ENCODE peak calls at places on chromosomes 1 and 21, in nine cellular contexts. A is effector memory CD4-positive, alpha-beta T cell; P is NCI-H345; K is activated T-cell treated with anti-CD3 and anti-CD28 coated beads for 4 hours; R is tibial artery; N is NCI-H524; H is bronchial epithelial cell; F is T47D; O is Daoy. G is an unnamed sample.

GRCh38 chr21:38661296-38662223 is 144.2 kb upstream of the ETS2 start:
- DNase-seq in H (no peak), F (peak; percentile 6), O (peak; percentile 71), A (no peak), N (no peak), P (no peak), R (peak; percentile 80), K (no peak), G (peak; percentile 20)

GRCh38 chr1:243325305-243325890 is 69.6 kb downstream of the SDCCAG8 start:
- DNase-seq in N (no peak), K (peak; percentile 6), O (peak; percentile 55), R (no peak), H (peak; percentile 62), A (no peak), P (peak; percentile 54), F (peak; percentile 70), G (peak; percentile 77)

GRCh38 chr1:5920201-5920600 is 72.0 kb downstream of the NPHP4 start:
- DNase-seq in N (no peak), F (no peak), P (no peak), K (no peak), R (peak; percentile 57), H (no peak), A (no peak), O (no peak), G (no peak)

GRCh38 chr1:46673749-46674182 is 2.1 kb downstream of the TEX38 start:
- DNase-seq in F (no peak), H (no peak), O (peak; percentile 37), K (peak; percentile 5), R (no peak), A (no peak), P (no peak), N (no peak), G (no peak)

GRCh38 chr1:53135735-53136114 is 6.7 kb downstream of the SLC1A7 start:
- DNase-seq in H (peak; percentile 7), O (peak; percentile 60), N (no peak), R (no peak), P (no peak), A (no peak), F (no peak), K (no peak), G (peak; percentile 54)

GRCh38 chr1:19644422-19644760 is 280 bp downstream of the NBL1 start:
- DNase-seq in F (no peak), R (no peak), P (no peak), H (no peak), O (no peak), A (no peak), N (no peak), K (no peak), G (no peak)

GRCh38 chr1:156805766-156806511 is 10.7 kb downstream of the SH2D2A start:
- DNase-seq in P (no peak), F (peak; percentile 62), A (no peak), O (no peak), N (peak; percentile 58), H (peak; percentile 56), K (no peak), R (peak; percentile 45), G (peak; percentile 73)

GRCh38 chr1:106526650-106527049 is 529.8 kb upstream of the PRMT6 start:
- DNase-seq in R (no peak), N (no peak), A (no peak), P (no peak), F (no peak), H (peak; percentile 89), K (no peak), O (peak; percentile 21), G (no peak)

GRCh38 chr1:18109756-18110597 is 2.4 kb downstream of the IGSF21 start:
- DNase-seq in O (peak; percentile 59), P (peak; percentile 38), K (no peak), F (peak; percentile 28), N (no peak), A (no peak), R (peak; percentile 75), H (no peak), G (peak; percentile 88)

GRCh38 chr21:34887729-34888568 is 161.2 kb downstream of the RUNX1 start:
- DNase-seq in R (peak; percentile 88), H (peak; percentile 93), P (peak; percentile 76), A (peak; percentile 80), O (peak; percentile 98), K (peak; percentile 84), N (peak; percentile 17), F (peak; percentile 76), G (peak; percentile 53)

GRCh38 chr1:10515627-10516026 is 40.9 kb downstream of the PEX14 start:
- DNase-seq in O (no peak), P (no peak), H (peak; percentile 67), A (no peak), N (no peak), K (no peak), R (no peak), F (no peak), G (no peak)

GRCh38 chr1:52056110-52056936 is at the start of gene BTF3L4:
- DNase-seq in F (peak; percentile 93), P (peak; percentile 97), N (peak; percentile 85), H (peak; percentile 82), O (peak; percentile 97), A (peak; percentile 80), R (peak; percentile 97), K (peak; percentile 85), G (peak; percentile 99)

GRCh38 chr1:166489670-166490436 is 323.1 kb upstream of the FAM78B start:
- DNase-seq in R (no peak), F (peak; percentile 60), P (peak; percentile 33), O (peak; percentile 85), H (peak; percentile 32), N (no peak), A (peak; percentile 32), K (peak; percentile 25), G (no peak)

GRCh38 chr1:30325085-30325935 is 398.1 kb downstream of the MATN1 start:
- DNase-seq in A (no peak), P (no peak), H (no peak), N (no peak), F (no peak), K (no peak), R (peak; percentile 51), O (no peak), G (no peak)

GRCh38 chr1:16614361-16615252 is 1.2 kb upstream of the NBPF1 start:
- DNase-seq in N (no peak), R (peak; percentile 66), F (no peak), O (no peak), P (no peak), H (no peak), A (no peak), K (no peak), G (peak; percentile 55)

GRCh38 chr1:160398823-160399222 is 1.5 kb upstream of the VANGL2 start:
- DNase-seq in A (no peak), F (no peak), R (no peak), N (no peak), P (no peak), H (peak; percentile 83), K (no peak), O (no peak), G (no peak)

GRCh38 chr1:153310526-153310925 is 2.2 kb downstream of the PGLYRP3 start:
- DNase-seq in K (no peak), P (no peak), A (no peak), H (no peak), N (no peak), F (no peak), R (peak; percentile 44), O (no peak), G (no peak)

GRCh38 chr21:39860600-39860999 is 6.6 kb upstream of the PCP4 start:
- DNase-seq in O (no peak), K (no peak), F (no peak), P (no peak), R (no peak), H (no peak), A (no peak), N (no peak), G (no peak)

GRCh38 chr1:208791458-208791857 is 547.3 kb upstream of the PLXNA2 start:
- DNase-seq in F (no peak), N (no peak), P (no peak), O (no peak), H (peak; percentile 49), K (no peak), A (no peak), R (no peak), G (no peak)

GRCh38 chr1:234345237-234345636 is 28.0 kb upstream of the COA6 start:
- DNase-seq in P (no peak), N (no peak), A (no peak), R (no peak), K (no peak), F (no peak), O (no peak), H (no peak), G (no peak)

GRCh38 chr1:201191723-201192477 is 1.3 kb downstream of the IGFN1 start:
- DNase-seq in A (no peak), O (peak; percentile 93), P (no peak), H (peak; percentile 97), R (no peak), N (no peak), K (no peak), F (no peak), G (no peak)

GRCh38 chr1:99963041-99963795 is 6.6 kb upstream of the SLC35A3 start:
- DNase-seq in P (no peak), A (no peak), F (no peak), H (peak; percentile 76), N (no peak), O (peak; percentile 53), R (no peak), K (no peak), G (no peak)

GRCh38 chr1:17629460-17629859 is 90.0 kb downstream of the ARHGEF10L start:
- DNase-seq in F (no peak), A (no peak), R (no peak), K (no peak), N (no peak), H (no peak), O (no peak), P (no peak), G (peak; percentile 15)

GRCh38 chr1:66292944-66293343 is 241.0 kb upstream of the SGIP1 start:
- DNase-seq in K (no peak), H (no peak), A (no peak), R (no peak), N (no peak), F (no peak), P (no peak), O (no peak), G (no peak)

GRCh38 chr1:85258536-85259117 is 835 bp downstream of the C1orf52 start:
- DNase-seq in O (no peak), N (no peak), F (peak; percentile 8), A (no peak), H (no peak), K (no peak), R (no peak), P (no peak), G (no peak)

GRCh38 chr1:21655748-21656147 is 13.4 kb downstream of the RAP1GAP start:
- DNase-seq in O (peak; percentile 75), N (no peak), F (peak; percentile 67), H (peak; percentile 71), K (no peak), R (no peak), P (no peak), A (no peak), G (peak; percentile 65)

GRCh38 chr1:185441608-185442007 is 124.6 kb upstream of the IVNS1ABP start:
- DNase-seq in K (no peak), O (peak; percentile 90), A (no peak), F (peak; percentile 35), P (no peak), H (peak; percentile 91), R (no peak), N (no peak), G (peak; percentile 34)

GRCh38 chr1:53025034-53025777 is 36.8 kb upstream of the PODN start:
- DNase-seq in O (peak; percentile 44), F (no peak), N (no peak), H (peak; percentile 39), K (no peak), R (peak; percentile 72), A (no peak), P (no peak), G (peak; percentile 9)

GRCh38 chr1:94281361-94282142 is 44.2 kb upstream of the ARHGAP29 start:
- DNase-seq in P (no peak), A (no peak), O (peak; percentile 38), K (no peak), F (no peak), N (no peak), H (no peak), R (no peak), G (no peak)

GRCh38 chr1:229562686-229563085 is 4.2 kb upstream of the ABCB10 start:
- DNase-seq in R (no peak), A (no peak), K (no peak), H (no peak), P (no peak), F (no peak), O (no peak), N (no peak), G (no peak)

GRCh38 chr1:236261898-236262297 is 19.9 kb downstream of the ERO1B start:
- DNase-seq in H (no peak), F (no peak), K (no peak), A (no peak), O (no peak), P (no peak), R (no peak), N (no peak), G (no peak)